ENCODE peak calls at places on chromosome 1, in eight cellular contexts. F is HCT116; C is suprapubic skin; I is RWPE1; J is tibial artery; N is CD8-positive, alpha-beta T cell; Y is retinal pigment epithelial cell; R is fibroblast of mammary gland. H is an unnamed sample.

GRCh38 chr1:167935252-167936067 is 1.0 kb upstream of the DCAF6 start:
- DNase-seq in F (no peak), C (no peak), I (peak; percentile 28), J (no peak), N (peak; percentile 31), Y (no peak), R (peak; percentile 39), H (no peak)

GRCh38 chr1:156490401-156491032 is 10.1 kb downstream of the MEF2D start:
- DNase-seq in F (no peak), C (no peak), I (peak; percentile 54), J (peak; percentile 87), N (no peak), Y (no peak), R (peak; percentile 52), H (no peak)

GRCh38 chr1:57163332-57163731 is 197.5 kb upstream of the C8B start:
- DNase-seq in F (no peak), C (no peak), I (no peak), J (no peak), N (no peak), Y (no peak), R (no peak), H (no peak)

GRCh38 chr1:117967472-117967871 is 37.9 kb downstream of the WDR3 start:
- DNase-seq in F (no peak), C (no peak), I (peak; percentile 28), J (no peak), N (no peak), Y (no peak), R (peak; percentile 61), H (no peak)

GRCh38 chr1:201850053-201850397 is 21.1 kb downstream of the IPO9 start:
- DNase-seq in F (no peak), C (no peak), I (peak; percentile 51), J (no peak), N (no peak), Y (peak; percentile 20), R (peak; percentile 80), H (peak; percentile 68)

GRCh38 chr1:202374077-202374476 is 25.6 kb downstream of the PPP1R12B start:
- DNase-seq in F (no peak), C (no peak), I (no peak), J (no peak), N (no peak), Y (no peak), R (peak; percentile 7), H (no peak)

GRCh38 chr1:25256578-25257129 is 9.4 kb upstream of the RSRP1 start:
- DNase-seq in F (no peak), C (no peak), I (no peak), J (no peak), N (no peak), Y (no peak), R (no peak), H (no peak)

GRCh38 chr1:33635336-33636012 is 163.0 kb downstream of the ZSCAN20 start:
- DNase-seq in F (no peak), C (no peak), I (no peak), J (no peak), N (no peak), Y (no peak), R (no peak), H (no peak)

GRCh38 chr1:203402609-203403337 is 51.9 kb upstream of the FMOD start:
- DNase-seq in F (no peak), C (no peak), I (peak; percentile 73), J (no peak), N (no peak), Y (no peak), R (peak; percentile 96), H (peak; percentile 16)

GRCh38 chr1:8163039-8163438 is 136.9 kb upstream of the ERRFI1 start:
- DNase-seq in F (no peak), C (no peak), I (no peak), J (no peak), N (no peak), Y (no peak), R (no peak), H (no peak)

GRCh38 chr1:8166436-8166835 is 140.3 kb upstream of the ERRFI1 start:
- DNase-seq in F (no peak), C (no peak), I (no peak), J (no peak), N (no peak), Y (no peak), R (peak; percentile 12), H (no peak)

GRCh38 chr1:8164670-8165069 is 138.6 kb upstream of the ERRFI1 start:
- DNase-seq in F (no peak), C (no peak), I (no peak), J (no peak), N (no peak), Y (no peak), R (no peak), H (no peak)

GRCh38 chr1:8167936-8168335 is 141.8 kb upstream of the ERRFI1 start:
- DNase-seq in F (no peak), C (no peak), I (no peak), J (no peak), N (no peak), Y (no peak), R (no peak), H (no peak)

DNA sequence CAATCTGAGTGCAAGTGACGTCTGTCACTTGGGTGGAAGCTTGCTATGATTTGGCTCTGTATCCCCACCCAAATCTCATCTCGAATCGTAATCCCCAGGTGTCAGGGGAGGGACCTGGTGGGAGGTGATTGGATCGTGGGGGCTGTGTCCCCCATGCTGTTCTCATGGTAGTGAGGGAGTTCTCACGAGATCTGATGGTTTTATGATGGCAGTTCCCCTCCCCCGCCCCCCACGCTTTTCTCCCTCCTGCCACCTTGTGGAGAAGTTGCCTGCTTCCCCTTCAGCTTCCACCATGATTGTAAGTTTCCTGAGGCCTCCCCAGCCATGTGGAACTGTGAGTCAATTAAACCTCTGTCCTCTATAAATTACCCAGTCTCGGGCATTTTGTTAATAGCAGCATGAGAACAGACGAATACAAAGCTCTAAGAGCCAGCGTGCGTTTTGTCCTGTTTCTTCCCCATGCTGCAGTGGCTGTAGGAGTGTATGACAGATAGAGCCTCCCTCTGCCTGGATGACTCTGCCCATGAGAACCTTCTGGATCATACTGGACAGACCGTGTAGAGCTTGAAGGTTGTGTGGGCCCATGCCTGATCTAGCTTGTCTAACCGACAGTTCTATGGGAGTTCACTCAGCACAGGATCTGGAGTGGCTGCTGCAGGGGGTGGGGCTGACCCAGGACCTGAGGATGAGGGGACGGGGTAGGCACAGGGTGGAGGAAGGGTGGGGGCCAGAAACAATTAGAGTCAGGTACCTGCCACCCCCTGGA is 139.7 kb upstream of the ERRFI1 start:
- DNase-seq in F (no peak), C (no peak), I (no peak), J (no peak), N (no peak), Y (no peak), R (no peak), H (no peak)
- TF ChIP-seq CTCF in F (no peak), C (no peak), I (no peak), J (no peak), N (no peak), Y (peak; percentile 31), R (peak; percentile 16), H (peak; percentile 14)

DNA sequence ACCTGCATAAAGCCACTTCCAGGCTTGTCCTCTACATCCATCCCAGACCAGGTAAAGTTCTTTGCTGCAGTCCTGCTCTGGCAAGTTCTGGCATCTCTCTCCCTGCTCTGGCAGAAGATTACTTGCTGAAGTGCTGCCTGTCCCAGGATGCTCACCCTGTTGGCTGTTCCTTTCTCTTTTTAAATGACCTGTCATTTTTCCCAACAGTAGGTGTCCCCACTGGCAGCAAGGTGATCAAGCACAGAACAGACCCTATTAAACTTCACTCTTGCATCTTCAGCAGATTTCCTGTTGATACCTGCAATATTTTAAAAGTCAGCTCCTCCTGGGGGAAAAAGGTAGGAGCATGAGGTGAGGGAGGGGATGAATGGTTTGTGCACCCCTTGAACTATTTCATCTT is 332.6 kb downstream of the PBX1 start:
- DNase-seq in F (no peak), C (no peak), I (no peak), J (no peak), N (no peak), Y (no peak), R (no peak), H (no peak)
- TF ChIP-seq CTCF in F (no peak), C (no peak), I (no peak), J (no peak), N (no peak), Y (no peak), R (no peak), H (no peak)

GRCh38 chr1:59146651-59147358 is 150.1 kb upstream of the FGGY start:
- DNase-seq in F (no peak), C (peak; percentile 81), I (no peak), J (peak; percentile 80), N (peak; percentile 36), Y (no peak), R (peak; percentile 54), H (no peak)
- TF ChIP-seq CTCF in F (no peak), C (no peak), I (no peak), J (no peak), N (peak; percentile 23), Y (peak; percentile 9), R (no peak), H (peak; percentile 4)

GRCh38 chr1:2210786-2211185 is 16.2 kb upstream of the FAAP20 start:
- DNase-seq in F (no peak), C (no peak), I (no peak), J (peak; percentile 70), N (no peak), Y (no peak), R (no peak), H (no peak)

GRCh38 chr1:2212167-2212541 is 16.0 kb upstream of the SKI start:
- DNase-seq in F (no peak), C (no peak), I (no peak), J (no peak), N (no peak), Y (no peak), R (peak; percentile 11), H (no peak)

GRCh38 chr1:2213576-2214505 is 14.3 kb upstream of the SKI start:
- DNase-seq in F (no peak), C (peak; percentile 90), I (no peak), J (peak; percentile 95), N (no peak), Y (peak; percentile 62), R (peak; percentile 82), H (no peak)

GRCh38 chr1:2214541-2215241 is 13.4 kb upstream of the SKI start:
- DNase-seq in F (no peak), C (no peak), I (no peak), J (peak; percentile 80), N (no peak), Y (no peak), R (no peak), H (no peak)

DNA sequence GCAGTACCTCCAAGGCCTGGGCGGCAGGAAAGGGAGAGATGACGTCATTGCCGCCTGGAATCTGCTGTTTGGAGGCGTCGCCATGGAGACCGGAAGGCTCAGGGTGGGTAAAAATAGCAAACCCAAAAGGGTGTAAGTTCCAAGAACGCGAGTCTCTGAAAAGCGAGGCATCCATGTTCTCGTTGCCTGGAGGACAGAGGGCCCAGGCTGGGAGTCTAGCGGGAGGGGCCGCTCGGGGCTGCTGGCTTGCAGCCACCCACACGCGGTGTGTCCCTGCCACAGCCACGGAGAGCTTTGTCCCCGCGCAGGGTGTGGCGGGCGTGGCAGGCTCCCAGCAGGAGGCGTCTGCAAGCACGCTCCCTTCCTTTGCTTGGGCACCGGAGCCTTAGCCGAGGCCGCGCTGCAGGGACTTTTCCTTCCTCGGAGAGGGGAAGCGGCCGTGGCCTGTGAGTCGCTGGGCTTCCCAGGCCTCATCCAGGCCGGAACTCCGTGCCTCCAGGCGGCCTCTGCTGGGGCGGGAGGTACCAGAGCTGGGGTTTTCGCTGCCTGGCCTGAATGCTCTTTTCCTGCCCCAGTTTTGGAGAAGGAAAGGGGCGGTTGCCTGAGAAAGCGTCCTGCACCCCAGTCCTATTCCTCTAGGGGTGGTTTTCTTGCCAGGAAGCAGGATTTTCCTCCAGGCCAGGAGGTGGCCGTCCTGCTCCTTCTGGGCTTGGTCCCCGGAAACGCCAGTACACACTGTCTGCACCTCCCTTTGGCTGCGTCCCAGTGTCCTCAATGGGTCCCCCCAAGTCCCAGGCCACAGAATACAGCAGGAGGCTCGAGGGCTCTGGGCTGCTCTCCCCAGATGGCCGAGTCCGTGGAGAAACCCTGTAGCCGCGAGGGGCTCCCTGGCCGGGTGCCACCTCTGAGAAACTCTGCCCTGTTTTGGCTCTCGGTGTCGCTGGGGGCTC is 15.3 kb upstream of the SKI start:
- DNase-seq in F (peak; percentile 81), C (peak; percentile 94), I (peak; percentile 86), J (peak; percentile 98), N (peak; percentile 54), Y (peak; percentile 94), R (peak; percentile 95), H (no peak)
- TF ChIP-seq CTCF in F (no peak), C (no peak), I (peak; percentile 52), J (peak; percentile 10), N (no peak), Y (peak; percentile 37), R (peak; percentile 17), H (peak; percentile 20)